ENCODE peak calls at places on chromosomes 3 and 15, in six cellular contexts. B is HFFc6; Z is fibroblast of lung; T is activated T-helper 1 cell treated with anti-CD3 and anti-CD28 coated beads, Interleukin-2, amount 50 U/mL, for 16 hours; J is activated CD4-positive, CD25-positive, alpha-beta regulatory T cell treated with anti-CD3 and anti-CD28 coated beads, Interleukin-2, amount 50 U/mL, for 72 hours; P is left ventricle myocardium superior. N is an unnamed sample.

GRCh38 chr3:169813757-169814517 is 1.2 kb upstream of the LRRC34 start:
- DNase-seq in P (peak), Z (no peak), T (peak), J (peak), B (no peak), N (no peak)

GRCh38 chr3:10762611-10763247 is 53.3 kb upstream of the SLC6A11 start:
- DNase-seq in P (no peak), Z (no peak), T (no peak), B (no peak), J (no peak), N (peak)

GRCh38 chr15:91258436-91258779 is 158.4 kb downstream of the SV2B start:
- DNase-seq in T (no peak), P (no peak), B (no peak), J (no peak), Z (no peak), N (no peak)

GRCh38 chr3:24242012-24242698 is 252.5 kb downstream of the THRB start:
- DNase-seq in J (no peak), B (peak), Z (peak), P (no peak), T (no peak), N (no peak)

GRCh38 chr3:53196575-53197407 is 35.8 kb downstream of the PRKCD start:
- DNase-seq in J (no peak), T (no peak), P (peak), B (no peak), Z (peak), N (no peak)

GRCh38 chr3:102038477-102039142 is 189.3 kb downstream of the NFKBIZ start:
- DNase-seq in Z (no peak), T (no peak), P (no peak), J (no peak), B (no peak), N (no peak)

GRCh38 chr3:43932921-43933320 is 242.2 kb downstream of the ABHD5 start:
- DNase-seq in B (no peak), Z (peak), P (no peak), T (no peak), J (no peak), N (no peak)

GRCh38 chr3:55664387-55664786 is 177.3 kb upstream of the WNT5A start:
- DNase-seq in Z (no peak), P (no peak), J (no peak), T (no peak), B (no peak), N (no peak)

GRCh38 chr15:22845289-22845900 is 6.9 kb downstream of the NIPA2 start:
- DNase-seq in J (no peak), B (peak), Z (peak), T (no peak), P (no peak), N (no peak)

GRCh38 chr3:87796137-87796899 is 262.5 kb downstream of the CGGBP1 start:
- DNase-seq in P (no peak), T (no peak), J (no peak), B (no peak), Z (no peak), N (no peak)

GRCh38 chr15:80773122-80773551 is 6.0 kb upstream of the CEMIP start:
- DNase-seq in J (no peak), Z (no peak), T (no peak), P (no peak), B (no peak), N (no peak)

GRCh38 chr3:120678331-120678845 is 3.7 kb downstream of the HGD start:
- DNase-seq in B (peak), J (no peak), Z (peak), P (no peak), T (no peak), N (no peak)

GRCh38 chr15:52567886-52568568 is 803 bp downstream of the ARPP19 start:
- DNase-seq in B (no peak), T (no peak), J (peak), P (no peak), Z (no peak), N (no peak)

GRCh38 chr15:31482122-31482922 is 155.7 kb downstream of the KLF13 start:
- DNase-seq in T (no peak), Z (no peak), P (no peak), J (peak), B (no peak), N (no peak)

GRCh38 chr3:53677406-53677805 is 168.8 kb downstream of the CHDH start:
- DNase-seq in B (no peak), Z (no peak), P (no peak), T (no peak), J (no peak), N (no peak)

GRCh38 chr15:41941644-41942415 is 30.5 kb downstream of the EHD4 start:
- DNase-seq in J (no peak), P (no peak), Z (no peak), B (no peak), T (no peak), N (peak)

GRCh38 chr15:71730277-71731144 is 79.8 kb upstream of the NR2E3 start:
- DNase-seq in T (no peak), P (peak), Z (peak), B (peak), J (no peak), N (no peak)

GRCh38 chr3:42654331-42655201 is 1.1 kb downstream of the ZBTB47 start:
- DNase-seq in T (no peak), J (no peak), B (peak), Z (peak), P (peak), N (no peak)

GRCh38 chr15:100721758-100722550 is 119.6 kb downstream of the ASB7 start:
- DNase-seq in B (peak), T (no peak), Z (peak), P (peak), J (no peak), N (peak)

GRCh38 chr15:49712846-49713450 is 92.1 kb downstream of the DTWD1 start:
- DNase-seq in J (no peak), Z (no peak), T (no peak), B (no peak), P (no peak), N (no peak)

GRCh38 chr15:51093865-51094605 is 671 bp downstream of the TNFAIP8L3 start:
- DNase-seq in T (no peak), J (no peak), Z (peak), B (no peak), P (peak), N (no peak)

GRCh38 chr3:38455639-38456430 is 2.1 kb downstream of the ACVR2B start:
- DNase-seq in P (no peak), B (no peak), J (no peak), T (no peak), Z (peak), N (no peak)

GRCh38 chr3:29759021-29759359 is 478.1 kb downstream of the RBMS3 start:
- DNase-seq in J (no peak), T (no peak), Z (no peak), P (no peak), B (no peak), N (no peak)

GRCh38 chr3:58047806-58048205 is 39.6 kb downstream of the FLNB start:
- DNase-seq in B (peak), P (no peak), J (no peak), Z (peak), T (no peak), N (no peak)

GRCh38 chr15:88255496-88256171 is 905 bp downstream of the NTRK3 start:
- DNase-seq in Z (peak), B (no peak), P (peak), T (no peak), J (no peak), N (no peak)

GRCh38 chr15:98943609-98944111 is 63.9 kb downstream of the PGPEP1L start:
- DNase-seq in P (peak), J (no peak), Z (peak), B (peak), T (no peak), N (peak)

N was measured in mesenteric fat pad.